ENCODE peak calls at places on chromosomes 12 and 14, in seven cellular contexts. One of them, this sample, is unnamed.

GRCh38 chr12:13941258-13942249 is 39.8 kb downstream of the GRIN2B start:
- DNase-seq in CD4-positive, CD25-positive, alpha-beta regulatory T cell: no peak
- DNase-seq in heart right ventricle: no peak
- DNase-seq in stomach: peak; percentile 75
- DNase-seq in MG63: peak; percentile 74
- DNase-seq in breast epithelium: no peak
- DNase-seq in sigmoid colon: no peak
- DNase-seq in this sample: peak; percentile 0

GRCh38 chr12:108635201-108635996 is 1.7 kb upstream of the SELPLG start:
- DNase-seq in stomach: no peak
- DNase-seq in MG63: no peak
- DNase-seq in heart right ventricle: no peak
- DNase-seq in sigmoid colon: no peak
- DNase-seq in CD4-positive, CD25-positive, alpha-beta regulatory T cell: no peak
- DNase-seq in breast epithelium: no peak
- DNase-seq in this sample: peak; percentile 45

GRCh38 chr12:6082613-6083012 is 41.9 kb downstream of the VWF start:
- DNase-seq in MG63: no peak
- DNase-seq in sigmoid colon: peak; percentile 48
- DNase-seq in CD4-positive, CD25-positive, alpha-beta regulatory T cell: no peak
- DNase-seq in heart right ventricle: no peak
- DNase-seq in breast epithelium: no peak
- DNase-seq in stomach: no peak
- DNase-seq in this sample: no peak

GRCh38 chr14:102872020-102872419 is 50.4 kb upstream of the AMN start:
- DNase-seq in sigmoid colon: no peak
- DNase-seq in breast epithelium: no peak
- DNase-seq in MG63: no peak
- DNase-seq in heart right ventricle: no peak
- DNase-seq in stomach: no peak
- DNase-seq in CD4-positive, CD25-positive, alpha-beta regulatory T cell: no peak
- DNase-seq in this sample: no peak

GRCh38 chr12:98591209-98591608 is 2.3 kb upstream of the SLC25A3 start:
- DNase-seq in sigmoid colon: no peak
- DNase-seq in stomach: no peak
- DNase-seq in MG63: no peak
- DNase-seq in heart right ventricle: no peak
- DNase-seq in CD4-positive, CD25-positive, alpha-beta regulatory T cell: no peak
- DNase-seq in breast epithelium: no peak
- DNase-seq in this sample: peak; percentile 53

GRCh38 chr14:68795602-68796417 is 2.9 kb upstream of the ZFP36L1 start:
- DNase-seq in MG63: peak; percentile 74
- DNase-seq in breast epithelium: no peak
- DNase-seq in sigmoid colon: peak; percentile 95
- DNase-seq in stomach: peak; percentile 85
- DNase-seq in CD4-positive, CD25-positive, alpha-beta regulatory T cell: peak; percentile 76
- DNase-seq in heart right ventricle: peak; percentile 89
- DNase-seq in this sample: peak; percentile 89

GRCh38 chr14:75286313-75286712 is 7.7 kb downstream of the FOS start:
- DNase-seq in stomach: no peak
- DNase-seq in breast epithelium: no peak
- DNase-seq in heart right ventricle: peak; percentile 48
- DNase-seq in sigmoid colon: peak; percentile 65
- DNase-seq in MG63: no peak
- DNase-seq in CD4-positive, CD25-positive, alpha-beta regulatory T cell: no peak
- DNase-seq in this sample: peak; percentile 36

GRCh38 chr14:50447491-50447890 is 50.8 kb upstream of the CDKL1 start:
- DNase-seq in breast epithelium: no peak
- DNase-seq in sigmoid colon: no peak
- DNase-seq in stomach: no peak
- DNase-seq in heart right ventricle: no peak
- DNase-seq in MG63: no peak
- DNase-seq in CD4-positive, CD25-positive, alpha-beta regulatory T cell: no peak
- DNase-seq in this sample: peak; percentile 13

GRCh38 chr14:58884442-58884841 is 246.7 kb downstream of the DACT1 start:
- DNase-seq in stomach: no peak
- DNase-seq in breast epithelium: no peak
- DNase-seq in CD4-positive, CD25-positive, alpha-beta regulatory T cell: no peak
- DNase-seq in MG63: no peak
- DNase-seq in sigmoid colon: no peak
- DNase-seq in heart right ventricle: no peak
- DNase-seq in this sample: no peak

GRCh38 chr14:90546767-90547166 is 149.9 kb downstream of the CALM1 start:
- DNase-seq in sigmoid colon: no peak
- DNase-seq in breast epithelium: no peak
- DNase-seq in heart right ventricle: no peak
- DNase-seq in MG63: no peak
- DNase-seq in CD4-positive, CD25-positive, alpha-beta regulatory T cell: no peak
- DNase-seq in stomach: no peak
- DNase-seq in this sample: no peak

GRCh38 chr12:28938581-28939301 is 210.3 kb upstream of the FAR2 start:
- DNase-seq in heart right ventricle: no peak
- DNase-seq in MG63: no peak
- DNase-seq in CD4-positive, CD25-positive, alpha-beta regulatory T cell: no peak
- DNase-seq in stomach: no peak
- DNase-seq in breast epithelium: no peak
- DNase-seq in sigmoid colon: no peak
- DNase-seq in this sample: no peak

GRCh38 chr14:101965796-101966718 is 1.7 kb downstream of the DYNC1H1 start:
- DNase-seq in stomach: no peak
- DNase-seq in MG63: no peak
- DNase-seq in CD4-positive, CD25-positive, alpha-beta regulatory T cell: no peak
- DNase-seq in breast epithelium: no peak
- DNase-seq in heart right ventricle: no peak
- DNase-seq in sigmoid colon: no peak
- DNase-seq in this sample: peak; percentile 45

GRCh38 chr12:56267443-56268071 is 815 bp downstream of the COQ10A start:
- DNase-seq in stomach: no peak
- DNase-seq in sigmoid colon: peak; percentile 80
- DNase-seq in heart right ventricle: peak; percentile 63
- DNase-seq in MG63: no peak
- DNase-seq in CD4-positive, CD25-positive, alpha-beta regulatory T cell: no peak
- DNase-seq in breast epithelium: no peak
- DNase-seq in this sample: no peak

GRCh38 chr12:76764856-76765255 is 941 bp downstream of the ZDHHC17 start:
- DNase-seq in MG63: no peak
- DNase-seq in stomach: no peak
- DNase-seq in sigmoid colon: no peak
- DNase-seq in heart right ventricle: no peak
- DNase-seq in breast epithelium: no peak
- DNase-seq in CD4-positive, CD25-positive, alpha-beta regulatory T cell: no peak
- DNase-seq in this sample: peak; percentile 51

GRCh38 chr14:23171251-23171975 is 12.0 kb downstream of the SLC7A8 start:
- DNase-seq in MG63: no peak
- DNase-seq in heart right ventricle: no peak
- DNase-seq in breast epithelium: no peak
- DNase-seq in stomach: peak; percentile 60
- DNase-seq in CD4-positive, CD25-positive, alpha-beta regulatory T cell: no peak
- DNase-seq in sigmoid colon: no peak
- DNase-seq in this sample: peak; percentile 53

GRCh38 chr12:106581543-106582263 is 1.1 kb upstream of the RFX4 start:
- DNase-seq in heart right ventricle: no peak
- DNase-seq in breast epithelium: no peak
- DNase-seq in MG63: no peak
- DNase-seq in stomach: no peak
- DNase-seq in CD4-positive, CD25-positive, alpha-beta regulatory T cell: no peak
- DNase-seq in sigmoid colon: no peak
- DNase-seq in this sample: peak; percentile 43

GRCh38 chr14:104298458-104298857 is 160.1 kb downstream of the KIF26A start:
- DNase-seq in stomach: no peak
- DNase-seq in heart right ventricle: no peak
- DNase-seq in MG63: no peak
- DNase-seq in sigmoid colon: peak; percentile 22
- DNase-seq in CD4-positive, CD25-positive, alpha-beta regulatory T cell: no peak
- DNase-seq in breast epithelium: no peak
- DNase-seq in this sample: no peak

GRCh38 chr12:38157933-38158401 is 158.6 kb upstream of the ALG10B start:
- DNase-seq in stomach: no peak
- DNase-seq in breast epithelium: no peak
- DNase-seq in MG63: no peak
- DNase-seq in heart right ventricle: no peak
- DNase-seq in CD4-positive, CD25-positive, alpha-beta regulatory T cell: no peak
- DNase-seq in sigmoid colon: no peak
- DNase-seq in this sample: no peak

GRCh38 chr12:22256076-22256475 is 78.4 kb downstream of the ST8SIA1 start:
- DNase-seq in MG63: no peak
- DNase-seq in stomach: no peak
- DNase-seq in heart right ventricle: no peak
- DNase-seq in breast epithelium: no peak
- DNase-seq in sigmoid colon: no peak
- DNase-seq in CD4-positive, CD25-positive, alpha-beta regulatory T cell: no peak
- DNase-seq in this sample: no peak

GRCh38 chr12:116040412-116040811 is 237.1 kb downstream of the MED13L start:
- DNase-seq in stomach: no peak
- DNase-seq in heart right ventricle: no peak
- DNase-seq in MG63: no peak
- DNase-seq in sigmoid colon: no peak
- DNase-seq in breast epithelium: no peak
- DNase-seq in CD4-positive, CD25-positive, alpha-beta regulatory T cell: no peak
- DNase-seq in this sample: no peak

GRCh38 chr12:102958073-102958829 is 777 bp downstream of the ASCL1 start:
- DNase-seq in heart right ventricle: no peak
- DNase-seq in sigmoid colon: no peak
- DNase-seq in MG63: peak; percentile 42
- DNase-seq in breast epithelium: no peak
- DNase-seq in CD4-positive, CD25-positive, alpha-beta regulatory T cell: no peak
- DNase-seq in stomach: no peak
- DNase-seq in this sample: peak; percentile 55

GRCh38 chr12:83261998-83262397 is 575.3 kb downstream of the TMTC2 start:
- DNase-seq in sigmoid colon: no peak
- DNase-seq in breast epithelium: no peak
- DNase-seq in CD4-positive, CD25-positive, alpha-beta regulatory T cell: no peak
- DNase-seq in heart right ventricle: no peak
- DNase-seq in stomach: no peak
- DNase-seq in MG63: no peak
- DNase-seq in this sample: no peak

GRCh38 chr12:123971770-123972447 is 722 bp downstream of the CCDC92 start:
- DNase-seq in CD4-positive, CD25-positive, alpha-beta regulatory T cell: peak; percentile 7
- DNase-seq in breast epithelium: peak; percentile 57
- DNase-seq in stomach: peak; percentile 38
- DNase-seq in MG63: peak; percentile 31
- DNase-seq in heart right ventricle: peak; percentile 38
- DNase-seq in sigmoid colon: peak; percentile 71
- DNase-seq in this sample: peak; percentile 63

GRCh38 chr12:85759217-85759616 is 77.0 kb downstream of the RASSF9 start:
- DNase-seq in sigmoid colon: no peak
- DNase-seq in breast epithelium: no peak
- DNase-seq in MG63: no peak
- DNase-seq in heart right ventricle: no peak
- DNase-seq in CD4-positive, CD25-positive, alpha-beta regulatory T cell: no peak
- DNase-seq in stomach: no peak
- DNase-seq in this sample: no peak

GRCh38 chr12:52396656-52397055 is 9.5 kb downstream of the KRT82 start:
- DNase-seq in stomach: no peak
- DNase-seq in CD4-positive, CD25-positive, alpha-beta regulatory T cell: no peak
- DNase-seq in heart right ventricle: no peak
- DNase-seq in sigmoid colon: peak; percentile 34
- DNase-seq in MG63: no peak
- DNase-seq in breast epithelium: no peak
- DNase-seq in this sample: no peak

GRCh38 chr12:57175428-57176138 is 28.2 kb upstream of the LRP1-AS start:
- DNase-seq in MG63: peak; percentile 40
- DNase-seq in heart right ventricle: peak; percentile 86
- DNase-seq in sigmoid colon: peak; percentile 95
- DNase-seq in stomach: peak; percentile 86
- DNase-seq in breast epithelium: peak; percentile 88
- DNase-seq in CD4-positive, CD25-positive, alpha-beta regulatory T cell: peak; percentile 10
- DNase-seq in this sample: peak; percentile 75

GRCh38 chr12:115632323-115632722 is 645.2 kb downstream of the MED13L start:
- DNase-seq in heart right ventricle: no peak
- DNase-seq in stomach: no peak
- DNase-seq in MG63: no peak
- DNase-seq in sigmoid colon: no peak
- DNase-seq in CD4-positive, CD25-positive, alpha-beta regulatory T cell: no peak
- DNase-seq in breast epithelium: no peak
- DNase-seq in this sample: peak; percentile 17

GRCh38 chr12:5268424-5269210 is 163.3 kb upstream of the NTF3 start:
- DNase-seq in stomach: no peak
- DNase-seq in MG63: no peak
- DNase-seq in heart right ventricle: no peak
- DNase-seq in sigmoid colon: no peak
- DNase-seq in breast epithelium: no peak
- DNase-seq in CD4-positive, CD25-positive, alpha-beta regulatory T cell: no peak
- DNase-seq in this sample: no peak

GRCh38 chr12:115013668-115014072 is 329.7 kb upstream of the TBX3 start:
- DNase-seq in MG63: no peak
- DNase-seq in CD4-positive, CD25-positive, alpha-beta regulatory T cell: no peak
- DNase-seq in sigmoid colon: no peak
- DNase-seq in stomach: no peak
- DNase-seq in breast epithelium: no peak
- DNase-seq in heart right ventricle: peak; percentile 27
- DNase-seq in this sample: no peak

GRCh38 chr12:65970821-65971220 is 146.5 kb downstream of the HMGA2 start:
- DNase-seq in sigmoid colon: no peak
- DNase-seq in MG63: no peak
- DNase-seq in breast epithelium: no peak
- DNase-seq in CD4-positive, CD25-positive, alpha-beta regulatory T cell: no peak
- DNase-seq in stomach: no peak
- DNase-seq in heart right ventricle: no peak
- DNase-seq in this sample: no peak
- H3K9me3 ChIP-seq in sigmoid colon: no peaks in the 10 kb centered on the region
- H3K9me3 ChIP-seq in MG63: no peaks in the 10 kb centered on the region
- H3K9me3 ChIP-seq in breast epithelium: no peaks in the 10 kb centered on the region
- H3K9me3 ChIP-seq in CD4-positive, CD25-positive, alpha-beta regulatory T cell: no peaks in the 10 kb centered on the region
- H3K9me3 ChIP-seq in stomach: no peaks in the 10 kb centered on the region
- H3K9me3 ChIP-seq in heart right ventricle: no peaks in the 10 kb centered on the region
- H3K9me3 ChIP-seq in this sample: no peaks in the 10 kb centered on the region

DNA sequence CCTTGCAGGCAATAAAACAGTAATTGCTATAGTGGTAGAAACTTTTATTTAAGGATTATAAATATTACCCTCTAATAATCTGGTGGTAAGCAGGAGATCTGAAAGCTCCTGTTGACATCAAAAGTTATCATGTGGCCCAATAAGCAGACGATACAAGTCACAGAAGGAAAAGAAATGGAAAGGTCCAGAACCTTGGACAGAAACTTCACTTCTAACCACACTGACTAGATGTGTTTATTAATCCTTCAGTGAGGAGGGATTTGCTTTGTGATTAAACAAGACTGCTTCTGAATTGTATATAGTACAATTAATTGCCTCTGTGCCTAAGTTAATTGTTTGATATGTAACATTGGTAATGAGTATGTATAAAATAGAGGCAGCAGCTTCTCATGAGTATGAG is 652.7 kb upstream of the MIS18BP1 start:
- DNase-seq in breast epithelium: no peak
- DNase-seq in stomach: no peak
- DNase-seq in MG63: no peak
- DNase-seq in sigmoid colon: no peak
- DNase-seq in CD4-positive, CD25-positive, alpha-beta regulatory T cell: no peak
- DNase-seq in heart right ventricle: no peak
- DNase-seq in this sample: no peak
- H3K9me3 ChIP-seq in breast epithelium: peaks cover 5% of the 10 kb centered on the region
- H3K9me3 ChIP-seq in stomach: no peaks in the 10 kb centered on the region
- H3K9me3 ChIP-seq in MG63: no peaks in the 10 kb centered on the region
- H3K9me3 ChIP-seq in sigmoid colon: no peaks in the 10 kb centered on the region
- H3K9me3 ChIP-seq in CD4-positive, CD25-positive, alpha-beta regulatory T cell: no peaks in the 10 kb centered on the region
- H3K9me3 ChIP-seq in heart right ventricle: no peaks in the 10 kb centered on the region
- H3K9me3 ChIP-seq in this sample: no peaks in the 10 kb centered on the region

GRCh38 chr14:105690671-105691070 is 164.3 kb downstream of the TMEM121 start:
- DNase-seq in MG63: no peak
- DNase-seq in stomach: no peak
- DNase-seq in CD4-positive, CD25-positive, alpha-beta regulatory T cell: no peak
- DNase-seq in sigmoid colon: no peak
- DNase-seq in heart right ventricle: no peak
- DNase-seq in breast epithelium: no peak
- DNase-seq in this sample: no peak
- H3K9me3 ChIP-seq in MG63: no peaks in the 10 kb centered on the region
- H3K9me3 ChIP-seq in stomach: no peaks in the 10 kb centered on the region
- H3K9me3 ChIP-seq in CD4-positive, CD25-positive, alpha-beta regulatory T cell: no peaks in the 10 kb centered on the region
- H3K9me3 ChIP-seq in sigmoid colon: no peaks in the 10 kb centered on the region
- H3K9me3 ChIP-seq in heart right ventricle: no peaks in the 10 kb centered on the region
- H3K9me3 ChIP-seq in breast epithelium: no peaks in the 10 kb centered on the region
- H3K9me3 ChIP-seq in this sample: no peaks in the 10 kb centered on the region

GRCh38 chr12:133234971-133235370 is 706 bp downstream of the ANHX start:
- DNase-seq in heart right ventricle: no peak
- DNase-seq in stomach: no peak
- DNase-seq in sigmoid colon: no peak
- DNase-seq in CD4-positive, CD25-positive, alpha-beta regulatory T cell: no peak
- DNase-seq in MG63: no peak
- DNase-seq in breast epithelium: no peak
- DNase-seq in this sample: no peak
- H3K9me3 ChIP-seq in heart right ventricle: no peaks in the 10 kb centered on the region
- H3K9me3 ChIP-seq in stomach: peaks cover 2% of the 10 kb centered on the region
- H3K9me3 ChIP-seq in sigmoid colon: no peaks in the 10 kb centered on the region
- H3K9me3 ChIP-seq in CD4-positive, CD25-positive, alpha-beta regulatory T cell: peaks cover 6% of the 10 kb centered on the region
- H3K9me3 ChIP-seq in MG63: no peaks in the 10 kb centered on the region
- H3K9me3 ChIP-seq in breast epithelium: peaks cover 56% of the 10 kb centered on the region
- H3K9me3 ChIP-seq in this sample: peaks cover 5% of the 10 kb centered on the region